ENCODE peak calls at places on chromosomes 7 and 10, in six cellular contexts. One of them, this sample, is unnamed.
A peak's percentile ranks its signal among the peaks of the same experiment; 100 is the strongest.

GRCh38 chr10:89442347-89442746 is 28.0 kb downstream of the IFIT5 start:
- DNase-seq in activated CD8-positive, alpha-beta T cell treated with anti-CD3 and anti-CD28 coated beads, Interleukin-2, amount 10 ng/mL, durations not matched to agents 7 days and 5 days: no peak
- DNase-seq in heart left ventricle: no peak
- DNase-seq in heart right ventricle: no peak
- DNase-seq in RCC 7860: no peak
- DNase-seq in transverse colon: no peak
- DNase-seq in this sample: no peak

GRCh38 chr7:157668884-157669767 is 332.3 kb downstream of the DNAJB6 start:
- DNase-seq in transverse colon: no peak
- DNase-seq in RCC 7860: no peak
- DNase-seq in activated CD8-positive, alpha-beta T cell treated with anti-CD3 and anti-CD28 coated beads, Interleukin-2, amount 10 ng/mL, durations not matched to agents 7 days and 5 days: no peak
- DNase-seq in heart left ventricle: no peak
- DNase-seq in heart right ventricle: no peak
- DNase-seq in this sample: no peak

GRCh38 chr7:122258971-122259370 is 45.6 kb downstream of the FEZF1 start:
- DNase-seq in activated CD8-positive, alpha-beta T cell treated with anti-CD3 and anti-CD28 coated beads, Interleukin-2, amount 10 ng/mL, durations not matched to agents 7 days and 5 days: no peak
- DNase-seq in transverse colon: no peak
- DNase-seq in RCC 7860: no peak
- DNase-seq in heart right ventricle: no peak
- DNase-seq in heart left ventricle: no peak
- DNase-seq in this sample: no peak

GRCh38 chr10:65805993-65806392 is 1119.8 kb upstream of the LRRTM3 start:
- DNase-seq in heart left ventricle: no peak
- DNase-seq in RCC 7860: no peak
- DNase-seq in heart right ventricle: no peak
- DNase-seq in transverse colon: no peak
- DNase-seq in activated CD8-positive, alpha-beta T cell treated with anti-CD3 and anti-CD28 coated beads, Interleukin-2, amount 10 ng/mL, durations not matched to agents 7 days and 5 days: no peak
- DNase-seq in this sample: no peak

GRCh38 chr10:88095291-88095721 is 231.9 kb downstream of the PTEN start:
- DNase-seq in RCC 7860: no peak
- DNase-seq in heart left ventricle: no peak
- DNase-seq in activated CD8-positive, alpha-beta T cell treated with anti-CD3 and anti-CD28 coated beads, Interleukin-2, amount 10 ng/mL, durations not matched to agents 7 days and 5 days: no peak
- DNase-seq in heart right ventricle: no peak
- DNase-seq in transverse colon: no peak
- DNase-seq in this sample: no peak

GRCh38 chr7:29914180-29914579 is 75.4 kb downstream of the SCRN1 start:
- DNase-seq in activated CD8-positive, alpha-beta T cell treated with anti-CD3 and anti-CD28 coated beads, Interleukin-2, amount 10 ng/mL, durations not matched to agents 7 days and 5 days: no peak
- DNase-seq in transverse colon: no peak
- DNase-seq in heart right ventricle: no peak
- DNase-seq in heart left ventricle: no peak
- DNase-seq in RCC 7860: no peak
- DNase-seq in this sample: no peak

GRCh38 chr10:80517416-80518142 is 20.1 kb upstream of the SH2D4B start:
- DNase-seq in transverse colon: no peak
- DNase-seq in heart left ventricle: no peak
- DNase-seq in heart right ventricle: no peak
- DNase-seq in RCC 7860: no peak
- DNase-seq in activated CD8-positive, alpha-beta T cell treated with anti-CD3 and anti-CD28 coated beads, Interleukin-2, amount 10 ng/mL, durations not matched to agents 7 days and 5 days: no peak
- DNase-seq in this sample: no peak

GRCh38 chr10:14822879-14823755 is 14.7 kb downstream of the CDNF start:
- DNase-seq in heart right ventricle: no peak
- DNase-seq in RCC 7860: peak; percentile 54
- DNase-seq in activated CD8-positive, alpha-beta T cell treated with anti-CD3 and anti-CD28 coated beads, Interleukin-2, amount 10 ng/mL, durations not matched to agents 7 days and 5 days: peak; percentile 61
- DNase-seq in transverse colon: peak; percentile 29
- DNase-seq in heart left ventricle: no peak
- DNase-seq in this sample: peak; percentile 28

GRCh38 chr7:100483101-100483727 is 513 bp upstream of the NYAP1 start:
- DNase-seq in heart left ventricle: peak; percentile 73
- DNase-seq in transverse colon: peak; percentile 80
- DNase-seq in heart right ventricle: peak; percentile 82
- DNase-seq in activated CD8-positive, alpha-beta T cell treated with anti-CD3 and anti-CD28 coated beads, Interleukin-2, amount 10 ng/mL, durations not matched to agents 7 days and 5 days: peak; percentile 83
- DNase-seq in RCC 7860: peak; percentile 18
- DNase-seq in this sample: peak; percentile 60